ENCODE peak calls at places on chromosomes 1 and 21, in four cellular contexts. L is cardiac muscle cell, X is BE2C, F is skeletal muscle cell. V is an unnamed sample.

GRCh38 chr1:22315315-22316078 is 136.2 kb upstream of the ZBTB40 start:
- DNase-seq in L (no peak), X (peak; percentile 47), F (no peak), V (no peak)

GRCh38 chr1:234933475-234933874 is 195.2 kb downstream of the TOMM20 start:
- DNase-seq in L (peak; percentile 70), X (no peak), F (peak; percentile 39), V (peak; percentile 43)

GRCh38 chr1:203165101-203165799 is 10.4 kb downstream of the MYBPH start:
- DNase-seq in L (no peak), X (no peak), F (no peak), V (no peak)

GRCh38 chr1:12179111-12179519 is 12.3 kb downstream of the TNFRSF1B start:
- DNase-seq in L (peak; percentile 62), X (no peak), F (peak; percentile 53), V (peak; percentile 85)

GRCh38 chr1:232880354-232880753 is 70.1 kb upstream of the NTPCR start:
- DNase-seq in L (peak; percentile 66), X (peak; percentile 54), F (peak; percentile 4), V (peak; percentile 46)

GRCh38 chr1:101237229-101237837 is 514 bp downstream of the S1PR1 start:
- DNase-seq in L (peak; percentile 72), X (no peak), F (peak; percentile 87), V (no peak)

GRCh38 chr1:183330335-183330734 is 87.8 kb downstream of the NMNAT2 start:
- DNase-seq in L (no peak), X (peak; percentile 24), F (no peak), V (no peak)

GRCh38 chr1:20476260-20477038 is 9.6 kb downstream of the CAMK2N1 start:
- DNase-seq in L (peak; percentile 69), X (peak; percentile 71), F (no peak), V (no peak)

GRCh38 chr1:65330021-65330420 is 20.7 kb downstream of the DNAJC6 start:
- DNase-seq in L (no peak), X (no peak), F (no peak), V (no peak)

GRCh38 chr1:115184951-115185331 is 95.6 kb upstream of the TSPAN2 start:
- DNase-seq in L (no peak), X (no peak), F (no peak), V (peak; percentile 49)

GRCh38 chr1:156123356-156124196 is 9.1 kb downstream of the LMNA start:
- DNase-seq in L (peak; percentile 98), X (peak; percentile 96), F (peak; percentile 97), V (peak; percentile 97)

GRCh38 chr1:116680752-116681151 is 13.2 kb upstream of the IGSF3 start:
- DNase-seq in L (no peak), X (no peak), F (no peak), V (no peak)

GRCh38 chr1:28915036-28915895 is 897 bp downstream of the EPB41 start:
- DNase-seq in L (peak; percentile 52), X (peak; percentile 27), F (no peak), V (no peak)

GRCh38 chr1:22525211-22525610 is 38.1 kb upstream of the EPHA8 start:
- DNase-seq in L (no peak), X (no peak), F (no peak), V (no peak)

GRCh38 chr1:109404838-109405237 is 7.1 kb upstream of the SORT1 start:
- DNase-seq in L (no peak), X (no peak), F (no peak), V (no peak)

GRCh38 chr1:244970236-244970652 is 105.9 kb upstream of the HNRNPU start:
- DNase-seq in L (peak; percentile 86), X (no peak), F (no peak), V (peak; percentile 52)

GRCh38 chr1:80375662-80376061 is 1369.1 kb upstream of the ADGRL4 start:
- DNase-seq in L (peak; percentile 13), X (no peak), F (peak; percentile 77), V (peak; percentile 56)

GRCh38 chr1:36576118-36576517 is 93.4 kb upstream of the CSF3R start:
- DNase-seq in L (peak; percentile 53), X (peak; percentile 73), F (no peak), V (peak; percentile 40)

GRCh38 chr1:32181065-32181464 is 1.6 kb downstream of the TXLNA start:
- DNase-seq in L (no peak), X (no peak), F (no peak), V (no peak)
- H3K4me3 ChIP-seq in L (peak overlapping the region; percentile 62), X (peak overlapping the region; percentile 73), F (peak overlapping the region; percentile 62), V (peak overlapping the region; percentile 73)

GRCh38 chr1:205421728-205422127 is at the start of gene LEMD1:
- DNase-seq in L (no peak), X (no peak), F (no peak), V (no peak)
- H3K4me3 ChIP-seq in L (no peak within 1 kb of the TSS), X (no peak within 1 kb of the TSS), F (no peak within 1 kb of the TSS), V (no peak within 1 kb of the TSS)

GRCh38 chr1:150185481-150185880 is 35.8 kb downstream of the PLEKHO1 start:
- DNase-seq in L (no peak), X (no peak), F (no peak), V (no peak)

GRCh38 chr1:150192012-150192411 is 42.3 kb downstream of the PLEKHO1 start:
- DNase-seq in L (peak; percentile 78), X (no peak), F (no peak), V (peak; percentile 88)

GRCh38 chr1:150182233-150182632 is 32.5 kb downstream of the PLEKHO1 start:
- DNase-seq in L (no peak), X (no peak), F (no peak), V (no peak)

GRCh38 chr1:150187560-150187931 is 37.8 kb downstream of the PLEKHO1 start:
- DNase-seq in L (no peak), X (no peak), F (no peak), V (no peak)

GRCh38 chr1:150186789-150187559 is 37.3 kb downstream of the PLEKHO1 start:
- DNase-seq in L (peak; percentile 65), X (peak; percentile 14), F (no peak), V (peak; percentile 74)
- H3K4me3 ChIP-seq in L (no peak overlapping the region), X (no peak overlapping the region), F (no peak overlapping the region), V (peak overlapping the region; percentile 30)

GRCh38 chr21:28018741-28019669 is 973.7 kb downstream of the LTN1 start:
- DNase-seq in L (peak; percentile 12), X (peak; percentile 58), F (no peak), V (no peak)
- H3K4me3 ChIP-seq in L (no peak overlapping the region), X (no peak overlapping the region), F (no peak overlapping the region), V (no peak overlapping the region)

GRCh38 chr21:17514124-17514481 is 1.3 kb downstream of the CXADR start:
- DNase-seq in L (no peak), X (no peak), F (no peak), V (peak; percentile 14)
- H3K4me3 ChIP-seq in L (peak overlapping the region; percentile 95), X (peak overlapping the region; percentile 86), F (no peak overlapping the region), V (no peak overlapping the region)

DNA sequence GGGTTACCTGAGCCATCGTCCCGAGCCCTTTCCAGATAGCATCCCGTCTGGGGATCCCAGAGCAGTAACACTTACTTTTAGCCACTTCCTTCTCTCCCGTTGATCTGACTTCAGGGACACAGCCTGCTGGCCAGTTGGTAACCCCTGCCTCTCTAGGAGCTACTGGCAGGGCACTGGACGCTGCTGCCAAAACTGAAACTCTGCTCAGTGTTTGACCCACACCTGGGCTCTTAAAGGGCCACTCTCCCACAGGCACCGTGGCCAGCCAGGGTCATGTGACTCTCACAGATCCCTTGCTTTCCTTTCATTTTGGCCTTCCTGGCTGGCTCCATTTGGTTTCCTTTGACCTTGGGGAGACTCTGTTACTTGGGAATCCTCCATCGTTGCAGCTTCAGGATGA is at the start of gene PIGR:
- DNase-seq in L (no peak), X (no peak), F (no peak), V (no peak)
- H3K4me3 ChIP-seq in L (no peak within 1 kb of the TSS), X (no peak within 1 kb of the TSS), F (no peak within 1 kb of the TSS), V (no peak within 1 kb of the TSS)

V was measured in brain microvascular endothelial cell.